ENCODE peak calls at places on chromosome 20, in four cellular contexts. One of them, this sample, is unnamed.

GRCh38 chr20:29878777-29879442 is 1378.6 kb upstream of the DEFB115 start:
- DNase-seq in right lobe of liver: peak
- DNase-seq in body of pancreas: no peak
- DNase-seq in brain microvascular endothelial cell: no peak
- DNase-seq in this sample: peak

GRCh38 chr20:37296371-37296770 is 6.9 kb downstream of the MANBAL start:
- DNase-seq in right lobe of liver: no peak
- DNase-seq in brain microvascular endothelial cell: no peak
- DNase-seq in body of pancreas: no peak
- DNase-seq in this sample: no peak

GRCh38 chr20:61934716-61935530 is 130.8 kb downstream of the TAF4 start:
- DNase-seq in brain microvascular endothelial cell: no peak
- DNase-seq in body of pancreas: no peak
- DNase-seq in right lobe of liver: peak
- DNase-seq in this sample: no peak

GRCh38 chr20:45995213-45996097 is 13.3 kb upstream of the MMP9 start:
- DNase-seq in body of pancreas: no peak
- DNase-seq in right lobe of liver: peak
- DNase-seq in brain microvascular endothelial cell: no peak
- DNase-seq in this sample: no peak

GRCh38 chr20:23546435-23547144 is 21.7 kb downstream of the CST9L start:
- DNase-seq in brain microvascular endothelial cell: no peak
- DNase-seq in right lobe of liver: no peak
- DNase-seq in body of pancreas: no peak
- DNase-seq in this sample: no peak

GRCh38 chr20:36004045-36004444 is 35.7 kb downstream of the CNBD2 start:
- DNase-seq in body of pancreas: no peak
- DNase-seq in brain microvascular endothelial cell: no peak
- DNase-seq in right lobe of liver: no peak
- DNase-seq in this sample: no peak

GRCh38 chr20:61926253-61926613 is 139.4 kb downstream of the TAF4 start:
- DNase-seq in body of pancreas: no peak
- DNase-seq in brain microvascular endothelial cell: no peak
- DNase-seq in right lobe of liver: peak
- DNase-seq in this sample: no peak

GRCh38 chr20:32959351-32960221 is 44.6 kb downstream of the SUN5 start:
- DNase-seq in right lobe of liver: no peak
- DNase-seq in brain microvascular endothelial cell: no peak
- DNase-seq in body of pancreas: no peak
- DNase-seq in this sample: no peak

GRCh38 chr20:9099372-9099771 is 30.5 kb downstream of the PLCB4 start:
- DNase-seq in body of pancreas: no peak
- DNase-seq in brain microvascular endothelial cell: no peak
- DNase-seq in right lobe of liver: no peak
- DNase-seq in this sample: no peak

GRCh38 chr20:9597547-9597946 is 83.2 kb downstream of the LAMP5 start:
- DNase-seq in right lobe of liver: no peak
- DNase-seq in body of pancreas: no peak
- DNase-seq in brain microvascular endothelial cell: no peak
- DNase-seq in this sample: no peak

GRCh38 chr20:37727957-37728634 is 34.3 kb downstream of the CTNNBL1 start:
- DNase-seq in brain microvascular endothelial cell: no peak
- DNase-seq in right lobe of liver: no peak
- DNase-seq in body of pancreas: no peak
- DNase-seq in this sample: no peak

GRCh38 chr20:37363221-37364012 is 17.5 kb downstream of the SRC start:
- DNase-seq in right lobe of liver: peak
- DNase-seq in brain microvascular endothelial cell: no peak
- DNase-seq in body of pancreas: no peak
- DNase-seq in this sample: peak

GRCh38 chr20:62792940-62793756 is 3.1 kb upstream of the MRGBP start:
- DNase-seq in body of pancreas: no peak
- DNase-seq in brain microvascular endothelial cell: no peak
- DNase-seq in right lobe of liver: no peak
- DNase-seq in this sample: no peak

GRCh38 chr20:25295386-25296093 is 47.7 kb downstream of the PYGB start:
- DNase-seq in right lobe of liver: no peak
- DNase-seq in brain microvascular endothelial cell: no peak
- DNase-seq in body of pancreas: peak
- DNase-seq in this sample: peak

GRCh38 chr20:37308098-37309050 is 18.9 kb downstream of the MANBAL start:
- DNase-seq in body of pancreas: no peak
- DNase-seq in brain microvascular endothelial cell: no peak
- DNase-seq in right lobe of liver: no peak
- DNase-seq in this sample: no peak

GRCh38 chr20:31860431-31861345 is 9.6 kb downstream of the DUSP15 start:
- DNase-seq in right lobe of liver: peak
- DNase-seq in brain microvascular endothelial cell: no peak
- DNase-seq in body of pancreas: peak
- DNase-seq in this sample: peak

GRCh38 chr20:7695622-7696021 is 244.6 kb downstream of the HAO1 start:
- DNase-seq in brain microvascular endothelial cell: peak
- DNase-seq in body of pancreas: no peak
- DNase-seq in right lobe of liver: no peak
- DNase-seq in this sample: no peak

GRCh38 chr20:62161347-62161746 is 17.8 kb downstream of the SS18L1 start:
- DNase-seq in body of pancreas: no peak
- DNase-seq in brain microvascular endothelial cell: peak
- DNase-seq in right lobe of liver: no peak
- DNase-seq in this sample: no peak

GRCh38 chr20:46131396-46131795 is 13.3 kb downstream of the CD40 start:
- DNase-seq in brain microvascular endothelial cell: no peak
- DNase-seq in right lobe of liver: peak
- DNase-seq in body of pancreas: no peak
- DNase-seq in this sample: no peak

GRCh38 chr20:52130406-52130805 is 61.2 kb downstream of the ZFP64 start:
- DNase-seq in brain microvascular endothelial cell: peak
- DNase-seq in right lobe of liver: no peak
- DNase-seq in body of pancreas: no peak
- DNase-seq in this sample: no peak

GRCh38 chr20:15005300-15005986 is 668.0 kb upstream of the FLRT3 start:
- DNase-seq in brain microvascular endothelial cell: peak
- DNase-seq in right lobe of liver: no peak
- DNase-seq in body of pancreas: no peak
- DNase-seq in this sample: no peak

GRCh38 chr20:51132286-51132810 is 109.4 kb upstream of the KCNG1 start:
- DNase-seq in body of pancreas: no peak
- DNase-seq in brain microvascular endothelial cell: peak
- DNase-seq in right lobe of liver: no peak
- DNase-seq in this sample: no peak

GRCh38 chr20:23264545-23264944 is 86.0 kb upstream of the NXT1 start:
- DNase-seq in body of pancreas: no peak
- DNase-seq in right lobe of liver: no peak
- DNase-seq in brain microvascular endothelial cell: no peak
- DNase-seq in this sample: peak

GRCh38 chr20:46401478-46401860 is 4.9 kb downstream of the ELMO2 start:
- DNase-seq in body of pancreas: no peak
- DNase-seq in brain microvascular endothelial cell: no peak
- DNase-seq in right lobe of liver: no peak
- DNase-seq in this sample: no peak

GRCh38 chr20:63348828-63349515 is 12.2 kb downstream of the CHRNA4 start:
- DNase-seq in brain microvascular endothelial cell: no peak
- DNase-seq in right lobe of liver: peak
- DNase-seq in body of pancreas: no peak
- DNase-seq in this sample: no peak

GRCh38 chr20:1894471-1894950 is 696 bp upstream of the SIRPA start:
- DNase-seq in right lobe of liver: peak
- DNase-seq in brain microvascular endothelial cell: no peak
- DNase-seq in body of pancreas: peak
- DNase-seq in this sample: peak

GRCh38 chr20:2907519-2907918 is 34.2 kb downstream of the PTPRA start:
- DNase-seq in body of pancreas: no peak
- DNase-seq in brain microvascular endothelial cell: no peak
- DNase-seq in right lobe of liver: no peak
- DNase-seq in this sample: no peak

GRCh38 chr20:51727872-51728271 is 40.3 kb downstream of the ATP9A start:
- DNase-seq in brain microvascular endothelial cell: no peak
- DNase-seq in body of pancreas: no peak
- DNase-seq in right lobe of liver: no peak
- DNase-seq in this sample: no peak

GRCh38 chr20:38674178-38675133 is 49.8 kb upstream of the SLC32A1 start:
- DNase-seq in body of pancreas: peak
- DNase-seq in brain microvascular endothelial cell: peak
- DNase-seq in right lobe of liver: no peak
- DNase-seq in this sample: no peak

GRCh38 chr20:53679597-53680309 is 86.1 kb upstream of the ZNF217 start:
- DNase-seq in brain microvascular endothelial cell: no peak
- DNase-seq in body of pancreas: no peak
- DNase-seq in right lobe of liver: no peak
- DNase-seq in this sample: no peak

GRCh38 chr20:62018437-62019143 is 47.1 kb downstream of the TAF4 start:
- DNase-seq in right lobe of liver: peak
- DNase-seq in brain microvascular endothelial cell: no peak
- DNase-seq in body of pancreas: no peak
- DNase-seq in this sample: no peak

GRCh38 chr20:33744773-33745385 is 13.1 kb downstream of the ZNF341 start:
- DNase-seq in body of pancreas: no peak
- DNase-seq in right lobe of liver: no peak
- DNase-seq in brain microvascular endothelial cell: no peak
- DNase-seq in this sample: no peak

GRCh38 chr20:878511-879307 is 37.4 kb downstream of the ANGPT4 start:
- DNase-seq in right lobe of liver: no peak
- DNase-seq in brain microvascular endothelial cell: no peak
- DNase-seq in body of pancreas: no peak
- DNase-seq in this sample: no peak

GRCh38 chr20:49381558-49382493 is 100.6 kb downstream of the KCNB1 start:
- DNase-seq in right lobe of liver: peak
- DNase-seq in brain microvascular endothelial cell: peak
- DNase-seq in body of pancreas: peak
- DNase-seq in this sample: peak

GRCh38 chr20:63394069-63394468 is 32.9 kb upstream of the CHRNA4 start:
- DNase-seq in body of pancreas: no peak
- DNase-seq in right lobe of liver: no peak
- DNase-seq in brain microvascular endothelial cell: no peak
- DNase-seq in this sample: no peak

GRCh38 chr20:11797161-11797560 is 120.5 kb upstream of the BTBD3 start:
- DNase-seq in right lobe of liver: no peak
- DNase-seq in body of pancreas: no peak
- DNase-seq in brain microvascular endothelial cell: no peak
- DNase-seq in this sample: no peak
- H3K4me3 ChIP-seq in right lobe of liver: no peak
- H3K4me3 ChIP-seq in body of pancreas: no peak
- H3K4me3 ChIP-seq in brain microvascular endothelial cell: no peak
- H3K4me3 ChIP-seq in this sample: no peak

GRCh38 chr20:4113546-4113945 is 98.2 kb upstream of the RNF24 start:
- DNase-seq in brain microvascular endothelial cell: no peak
- DNase-seq in right lobe of liver: no peak
- DNase-seq in body of pancreas: no peak
- DNase-seq in this sample: no peak

GRCh38 chr20:4112490-4113420 is 97.4 kb upstream of the RNF24 start:
- DNase-seq in right lobe of liver: no peak
- DNase-seq in brain microvascular endothelial cell: no peak
- DNase-seq in body of pancreas: peak
- DNase-seq in this sample: no peak

GRCh38 chr20:4110885-4111284 is 95.5 kb upstream of the RNF24 start:
- DNase-seq in brain microvascular endothelial cell: no peak
- DNase-seq in body of pancreas: no peak
- DNase-seq in right lobe of liver: no peak
- DNase-seq in this sample: no peak

GRCh38 chr20:4109587-4109986 is 94.2 kb upstream of the RNF24 start:
- DNase-seq in brain microvascular endothelial cell: no peak
- DNase-seq in body of pancreas: no peak
- DNase-seq in right lobe of liver: no peak
- DNase-seq in this sample: no peak

GRCh38 chr20:4111440-4112411 is 96.4 kb upstream of the RNF24 start:
- DNase-seq in brain microvascular endothelial cell: no peak
- DNase-seq in right lobe of liver: no peak
- DNase-seq in body of pancreas: no peak
- DNase-seq in this sample: no peak
- H3K27ac ChIP-seq in brain microvascular endothelial cell: no peak
- H3K27ac ChIP-seq in right lobe of liver: no peak
- H3K27ac ChIP-seq in body of pancreas: no peak
- H3K27ac ChIP-seq in this sample: no peak

GRCh38 chr20:57167971-57168693 is 98.3 kb downstream of the BMP7 start:
- DNase-seq in brain microvascular endothelial cell: no peak
- DNase-seq in right lobe of liver: no peak
- DNase-seq in body of pancreas: no peak
- DNase-seq in this sample: no peak
- TF ChIP-seq CTCF in brain microvascular endothelial cell: no peak
- TF ChIP-seq CTCF in right lobe of liver: no peak
- TF ChIP-seq CTCF in body of pancreas: no peak
- TF ChIP-seq CTCF in this sample: no peak

DNA sequence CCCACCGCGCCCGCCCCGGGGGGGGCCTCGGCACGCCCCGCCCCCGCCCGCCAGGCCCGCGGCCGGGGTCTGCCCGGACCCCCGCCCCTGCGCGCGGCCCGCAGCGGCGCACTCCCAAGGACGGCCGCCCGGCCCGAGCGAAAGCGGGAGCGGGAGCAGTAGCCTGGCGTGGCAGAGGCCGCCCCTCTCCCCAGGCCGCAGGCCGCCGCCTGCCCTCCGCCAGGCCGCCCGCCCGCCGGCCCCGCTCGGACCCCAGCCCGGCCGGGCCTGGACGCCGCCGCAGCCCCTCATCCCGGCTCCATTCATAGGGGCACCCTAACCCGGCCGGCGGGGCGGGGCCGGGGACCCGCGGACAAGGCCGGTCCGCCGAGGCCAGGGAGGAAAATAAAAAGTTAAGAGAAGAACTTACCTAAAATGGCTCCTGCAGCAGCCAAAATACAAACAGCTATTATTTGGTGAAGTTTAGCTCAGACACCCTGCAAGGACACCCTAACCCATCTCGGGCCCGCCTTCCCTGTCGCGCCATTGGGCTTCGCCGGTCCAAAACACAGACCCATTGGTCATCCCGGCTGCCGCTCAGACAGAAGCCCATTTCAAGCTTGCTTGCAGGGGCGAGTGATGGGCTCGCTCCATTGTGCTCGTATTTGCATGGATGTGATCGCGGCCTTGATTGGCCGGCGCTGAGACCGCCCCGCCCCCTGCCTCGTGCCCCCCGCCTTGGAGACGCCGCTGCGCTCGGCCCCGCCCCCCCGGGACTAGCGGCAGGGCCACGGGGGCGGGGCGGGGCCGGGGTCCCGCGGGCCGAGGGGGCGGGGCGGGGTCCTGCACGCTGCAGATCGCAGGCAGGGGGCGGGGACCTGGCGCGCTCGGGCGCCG is at the start of gene CHD6:
- DNase-seq in right lobe of liver: peak
- DNase-seq in body of pancreas: peak
- DNase-seq in brain microvascular endothelial cell: peak
- DNase-seq in this sample: peak
- H3K4me3 ChIP-seq in right lobe of liver: peak
- H3K4me3 ChIP-seq in body of pancreas: peak
- H3K4me3 ChIP-seq in brain microvascular endothelial cell: peak
- H3K4me3 ChIP-seq in this sample: peak

This sample was measured in coronary artery.